ENCODE peak calls at places on chromosomes 2 and 18, in eight cellular contexts. X is HFF-Myc, L is DND-41, H is brain microvascular endothelial cell, O is mammary epithelial cell, Q is cardiac fibroblast, U is Calu3, Z is kidney. D is an unnamed sample.

GRCh38 chr2:29042581-29043075 is 31.7 kb downstream of the PCARE start:
- DNase-seq in X (no peak), L (no peak), H (peak; percentile 54), O (no peak), Q (peak; percentile 56), U (no peak), Z (no peak), D (no peak)

GRCh38 chr2:223460774-223461211 is 141.4 kb downstream of the SCG2 start:
- DNase-seq in X (peak; percentile 45), L (no peak), H (peak; percentile 73), O (peak; percentile 69), Q (peak; percentile 84), U (no peak), Z (no peak), D (no peak)

GRCh38 chr2:48328159-48328816 is 201.7 kb upstream of the STON1 start:
- DNase-seq in X (no peak), L (no peak), H (no peak), O (no peak), Q (no peak), U (no peak), Z (no peak), D (no peak)

GRCh38 chr2:166665991-166666940 is 172.2 kb upstream of the SCN7A start:
- DNase-seq in X (peak; percentile 44), L (no peak), H (peak; percentile 47), O (no peak), Q (peak; percentile 85), U (no peak), Z (no peak), D (no peak)

GRCh38 chr2:133379159-133379558 is 189.1 kb downstream of the NCKAP5 start:
- DNase-seq in X (peak; percentile 32), L (no peak), H (no peak), O (peak; percentile 92), Q (peak; percentile 71), U (no peak), Z (no peak), D (no peak)

GRCh38 chr2:24820598-24821432 is 27.6 kb downstream of the CENPO start:
- DNase-seq in X (no peak), L (peak; percentile 5), H (no peak), O (no peak), Q (no peak), U (no peak), Z (no peak), D (no peak)

GRCh38 chr2:239387811-239388210 is 13.0 kb downstream of the HDAC4 start:
- DNase-seq in X (no peak), L (no peak), H (no peak), O (no peak), Q (no peak), U (no peak), Z (peak; percentile 41), D (no peak)

GRCh38 chr2:219739866-219740440 is 112.5 kb downstream of the SLC4A3 start:
- DNase-seq in X (no peak), L (no peak), H (no peak), O (no peak), Q (no peak), U (no peak), Z (no peak), D (no peak)

GRCh38 chr18:3667255-3668137 is 217.5 kb downstream of the TGIF1 start:
- DNase-seq in X (no peak), L (no peak), H (no peak), O (no peak), Q (no peak), U (no peak), Z (no peak), D (no peak)

GRCh38 chr2:64225491-64225890 is 81.3 kb upstream of the PELI1 start:
- DNase-seq in X (no peak), L (no peak), H (peak; percentile 42), O (peak; percentile 62), Q (peak; percentile 38), U (no peak), Z (no peak), D (no peak)

GRCh38 chr2:20664071-20664390 is 2.9 kb upstream of the GDF7 start:
- DNase-seq in X (no peak), L (no peak), H (no peak), O (no peak), Q (no peak), U (no peak), Z (no peak), D (no peak)

GRCh38 chr2:142741764-142742269 is 135.6 kb upstream of the KYNU start:
- DNase-seq in X (no peak), L (no peak), H (no peak), O (peak; percentile 27), Q (peak; percentile 16), U (no peak), Z (no peak), D (no peak)

GRCh38 chr2:7567646-7568045 is 650.4 kb downstream of the RNF144A start:
- DNase-seq in X (no peak), L (peak; percentile 69), H (no peak), O (no peak), Q (no peak), U (no peak), Z (no peak), D (peak; percentile 16)

GRCh38 chr2:69163109-69163508 is 150.1 kb downstream of the ANTXR1 start:
- DNase-seq in X (no peak), L (no peak), H (peak; percentile 87), O (peak; percentile 55), Q (peak; percentile 97), U (peak; percentile 19), Z (no peak), D (no peak)

GRCh38 chr2:241925821-241926441 is 56.4 kb downstream of the RTP5 start:
- DNase-seq in X (no peak), L (no peak), H (no peak), O (no peak), Q (no peak), U (no peak), Z (no peak), D (no peak)

DNA sequence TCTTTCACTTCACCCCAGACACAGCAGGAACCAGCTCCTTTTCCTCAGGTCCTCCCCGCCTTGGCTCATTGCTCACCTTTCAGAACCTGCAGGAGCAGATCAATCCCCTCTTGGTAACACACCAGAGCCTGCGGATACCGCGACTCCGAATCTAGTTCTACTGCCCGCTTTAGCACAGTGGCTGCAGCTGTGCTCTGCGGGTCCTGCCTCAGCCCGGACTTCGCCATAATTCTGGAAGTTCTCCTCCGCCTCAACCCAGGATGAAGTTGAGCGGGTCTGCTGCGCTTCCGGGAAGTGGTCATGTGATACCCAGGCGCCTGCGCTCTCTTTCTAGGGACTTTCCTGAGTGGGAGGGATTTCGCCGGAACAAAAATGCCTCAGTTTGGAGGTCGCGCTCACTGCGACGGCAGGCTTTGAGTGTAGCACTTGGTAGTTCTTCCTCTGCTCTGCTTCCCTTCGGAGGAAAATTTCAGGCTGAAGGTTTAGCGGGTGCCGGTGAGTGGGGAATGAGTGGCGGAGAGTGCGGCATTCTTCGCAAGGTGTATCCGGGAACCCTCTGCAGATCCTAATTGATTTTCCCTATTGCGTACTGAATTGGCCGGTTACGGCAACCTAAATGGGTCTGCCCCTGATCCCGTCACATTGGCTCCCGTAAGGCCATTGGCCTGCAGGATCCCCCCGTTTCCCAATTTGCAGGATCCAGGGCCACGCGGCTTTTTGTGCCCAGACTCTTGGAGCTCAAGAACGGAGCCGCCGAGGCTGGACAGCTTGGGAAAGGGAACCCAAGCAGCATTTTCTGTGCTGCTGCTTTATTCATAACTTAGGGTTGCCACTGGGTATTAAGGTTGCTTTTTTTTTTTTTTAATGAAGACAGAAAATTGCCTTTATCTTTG is at the start of the genes MITD1 and MRPL30:
- DNase-seq in X (peak; percentile 95), L (peak; percentile 94), H (peak; percentile 94), O (peak; percentile 96), Q (peak; percentile 98), U (peak; percentile 87), Z (peak; percentile 96), D (peak; percentile 82)
- TF ChIP-seq CTCF in X (no peak), L (peak; percentile 2), H (no peak), O (no peak), Q (no peak), U (no peak), Z (peak; percentile 3), D (no peak)

GRCh38 chr18:47729356-47729755 is 201.1 kb downstream of the SMAD2 start:
- DNase-seq in X (no peak), L (no peak), H (no peak), O (no peak), Q (no peak), U (no peak), Z (no peak), D (no peak)

GRCh38 chr18:47736376-47737140 is 193.9 kb downstream of the SMAD2 start:
- DNase-seq in X (no peak), L (no peak), H (no peak), O (no peak), Q (no peak), U (no peak), Z (no peak), D (no peak)

GRCh38 chr18:47735041-47735440 is 195.4 kb downstream of the SMAD2 start:
- DNase-seq in X (no peak), L (no peak), H (no peak), O (no peak), Q (no peak), U (no peak), Z (no peak), D (no peak)

GRCh38 chr18:47730795-47731194 is 199.7 kb downstream of the SMAD2 start:
- DNase-seq in X (no peak), L (no peak), H (peak; percentile 15), O (peak; percentile 3), Q (peak; percentile 5), U (no peak), Z (no peak), D (no peak)

GRCh38 chr18:47731276-47731675 is 199.2 kb downstream of the SMAD2 start:
- DNase-seq in X (no peak), L (no peak), H (no peak), O (no peak), Q (no peak), U (no peak), Z (no peak), D (no peak)
- TF ChIP-seq CTCF in X (no peak), L (no peak), H (no peak), O (no peak), Q (no peak), U (no peak), Z (no peak), D (no peak)

GRCh38 chr18:13217971-13218375 is 587 bp upstream of the LDLRAD4 start:
- DNase-seq in X (no peak), L (peak; percentile 45), H (no peak), O (no peak), Q (peak; percentile 3), U (no peak), Z (no peak), D (peak; percentile 53)

GRCh38 chr18:13216732-13217465 is 1.7 kb upstream of the LDLRAD4 start:
- DNase-seq in X (no peak), L (peak; percentile 59), H (no peak), O (no peak), Q (peak; percentile 2), U (peak; percentile 23), Z (no peak), D (peak; percentile 78)

GRCh38 chr18:13218376-13219011 is at the start of gene LDLRAD4:
- DNase-seq in X (no peak), L (peak; percentile 78), H (no peak), O (no peak), Q (peak; percentile 2), U (peak; percentile 19), Z (peak; percentile 89), D (peak; percentile 56)

GRCh38 chr18:13217466-13217961 is 1.0 kb upstream of the LDLRAD4 start:
- DNase-seq in X (no peak), L (peak; percentile 69), H (no peak), O (peak; percentile 11), Q (peak; percentile 16), U (peak; percentile 43), Z (peak; percentile 89), D (peak; percentile 79)

GRCh38 chr18:13216092-13216582 is 2.4 kb upstream of the LDLRAD4 start:
- DNase-seq in X (peak; percentile 27), L (peak; percentile 73), H (peak; percentile 55), O (peak; percentile 42), Q (peak; percentile 54), U (peak; percentile 55), Z (peak; percentile 87), D (peak; percentile 62)
- TF ChIP-seq CTCF in X (peak; percentile 60), L (peak; percentile 93), H (peak; percentile 78), O (peak; percentile 35), Q (peak; percentile 55), U (peak; percentile 58), Z (peak; percentile 64), D (peak; percentile 33)

GRCh38 chr2:233098615-233099014 is 38.5 kb downstream of the INPP5D start:
- DNase-seq in X (no peak), L (no peak), H (no peak), O (no peak), Q (peak; percentile 17), U (peak; percentile 35), Z (no peak), D (no peak)
- TF ChIP-seq CTCF in X (peak; percentile 36), L (peak; percentile 35), H (peak; percentile 61), O (no peak), Q (peak; percentile 27), U (peak; percentile 41), Z (peak; percentile 15), D (peak; percentile 21)

D was measured in GM20000.